ENCODE peak calls at places on chromosome 1, in four cellular contexts. S, J, W and V are unnamed samples. For H3K9me3, the result is how much of the 10 kb centered on the place peaks cover.

GRCh38 chr1:87457408-87457807 is 128.7 kb downstream of the LMO4 start:
- DNase-seq in S (no peak), J (no peak), W (no peak), V (no peak)

GRCh38 chr1:16924216-16924918 is 2.6 kb downstream of the CROCC start:
- DNase-seq in S (peak), J (peak), W (no peak), V (no peak)

GRCh38 chr1:159141584-159142518 is 29.6 kb upstream of the CADM3 start:
- DNase-seq in S (no peak), J (no peak), W (no peak), V (peak)

GRCh38 chr1:109979489-109980091 is 5.0 kb upstream of the AHCYL1 start:
- DNase-seq in S (no peak), J (no peak), W (no peak), V (no peak)

GRCh38 chr1:172742599-172743500 is 83.9 kb downstream of the FASLG start:
- DNase-seq in S (no peak), J (no peak), W (no peak), V (no peak)

GRCh38 chr1:33152685-33153432 is 29.0 kb downstream of the TRIM62 start:
- DNase-seq in S (peak), J (no peak), W (no peak), V (peak)

GRCh38 chr1:17696417-17697301 is 58.5 kb upstream of the ACTL8 start:
- DNase-seq in S (no peak), J (no peak), W (peak), V (peak)

GRCh38 chr1:176058686-176059085 is 148.4 kb downstream of the COP1 start:
- DNase-seq in S (no peak), J (no peak), W (no peak), V (peak)

GRCh38 chr1:236067854-236068454 is 3.1 kb upstream of the NID1 start:
- DNase-seq in S (no peak), J (no peak), W (no peak), V (no peak)

GRCh38 chr1:94358630-94359599 is 59.3 kb upstream of the ABCD3 start:
- DNase-seq in S (no peak), J (no peak), W (no peak), V (no peak)

GRCh38 chr1:111592389-111593361 is 26.9 kb upstream of the RAP1A start:
- DNase-seq in S (peak), J (peak), W (no peak), V (peak)

GRCh38 chr1:165905853-165906252 is 78.4 kb downstream of the UCK2 start:
- DNase-seq in S (no peak), J (no peak), W (no peak), V (no peak)

GRCh38 chr1:19861034-19861433 is 21.2 kb upstream of the OTUD3 start:
- DNase-seq in S (no peak), J (no peak), W (no peak), V (no peak)

GRCh38 chr1:220089650-220090556 is at the start of gene BPNT1:
- DNase-seq in S (peak), J (peak), W (peak), V (peak)

GRCh38 chr1:234072793-234073192 is 168.3 kb downstream of the SLC35F3 start:
- DNase-seq in S (no peak), J (no peak), W (no peak), V (no peak)

GRCh38 chr1:233019921-233020320 is 69.5 kb downstream of the NTPCR start:
- DNase-seq in S (no peak), J (no peak), W (no peak), V (no peak)

GRCh38 chr1:55369474-55369873 is 154.3 kb upstream of the USP24 start:
- DNase-seq in S (no peak), J (no peak), W (no peak), V (no peak)

GRCh38 chr1:72284398-72285073 is 2.2 kb upstream of the NEGR1 start:
- DNase-seq in S (peak), J (peak), W (no peak), V (peak)

GRCh38 chr1:171596705-171597104 is 25.3 kb upstream of the MYOCOS start:
- DNase-seq in S (no peak), J (no peak), W (no peak), V (no peak)

GRCh38 chr1:9263276-9263855 is 28.8 kb downstream of the H6PD start:
- DNase-seq in S (no peak), J (no peak), W (no peak), V (no peak)

GRCh38 chr1:149849246-149849946 is 50.0 kb upstream of the BOLA1 start:
- DNase-seq in S (no peak), J (no peak), W (no peak), V (peak)

GRCh38 chr1:107172450-107172849 is 31.6 kb downstream of the NTNG1 start:
- DNase-seq in S (no peak), J (no peak), W (no peak), V (no peak)

GRCh38 chr1:64459743-64460142 is 10.2 kb upstream of the CACHD1 start:
- DNase-seq in S (no peak), J (no peak), W (no peak), V (no peak)

GRCh38 chr1:203629509-203630082 is 3.0 kb downstream of the ATP2B4 start:
- DNase-seq in S (peak), J (peak), W (no peak), V (peak)

GRCh38 chr1:25692560-25692959 is 76.0 kb downstream of the MAN1C1 start:
- DNase-seq in S (no peak), J (no peak), W (no peak), V (peak)

GRCh38 chr1:56816909-56817308 is 2.3 kb downstream of the FYB2 start:
- DNase-seq in S (no peak), J (no peak), W (no peak), V (no peak)

GRCh38 chr1:21951576-21951870 is 14.4 kb upstream of the HSPG2 start:
- DNase-seq in S (no peak), J (no peak), W (no peak), V (no peak)

GRCh38 chr1:10031461-10031860 is 1.3 kb upstream of the UBE4B start:
- DNase-seq in S (no peak), J (no peak), W (no peak), V (peak)

GRCh38 chr1:215181518-215181917 is 99.0 kb downstream of the KCNK2 start:
- DNase-seq in S (no peak), J (no peak), W (no peak), V (no peak)

GRCh38 chr1:14811573-14811972 is 213.1 kb downstream of the KAZN start:
- DNase-seq in S (no peak), J (no peak), W (no peak), V (no peak)

GRCh38 chr1:162536511-162536910 is 25.0 kb upstream of the UAP1 start:
- DNase-seq in S (no peak), J (no peak), W (no peak), V (no peak)

GRCh38 chr1:160101037-160101716 is 2.8 kb upstream of the IGSF8 start:
- DNase-seq in S (peak), J (peak), W (no peak), V (peak)

GRCh38 chr1:53303175-53303574 is 24.7 kb downstream of the LRP8 start:
- DNase-seq in S (no peak), J (no peak), W (no peak), V (no peak)

DNA sequence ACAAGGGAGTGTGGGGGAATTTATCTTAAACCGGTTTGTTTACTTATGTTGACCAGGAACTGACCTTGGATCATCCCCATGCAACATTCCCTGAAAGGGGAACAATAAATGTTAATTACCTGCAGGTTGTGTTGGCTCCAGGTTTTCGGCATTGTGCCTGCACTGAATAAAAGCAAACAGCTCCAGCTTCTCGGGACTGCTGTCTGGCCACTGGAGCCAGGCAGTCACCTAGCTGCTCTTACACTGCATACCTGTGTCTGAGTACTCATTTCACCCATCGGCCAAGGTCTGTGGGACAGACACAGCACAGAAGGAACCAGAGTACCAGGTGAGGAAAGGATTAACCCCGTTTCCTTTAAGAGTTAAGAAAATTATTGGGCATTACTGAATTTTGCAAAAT is 32.7 kb upstream of the CTBS start:
- DNase-seq in S (no peak), J (no peak), W (no peak), V (no peak)
- H3K9me3 ChIP-seq in S (under half), J (under half), W (under half), V (under half)

GRCh38 chr1:4481451-4481850 is 173.0 kb upstream of the AJAP1 start:
- DNase-seq in S (no peak), J (no peak), W (no peak), V (no peak)
- H3K9me3 ChIP-seq in S (under half), J (under half), W (half or more), V (under half)

GRCh38 chr1:2863149-2863963 is 61.9 kb upstream of the TTC34 start:
- DNase-seq in S (peak), J (peak), W (no peak), V (no peak)
- H3K9me3 ChIP-seq in S (under half), J (under half), W (half or more), V (under half)

DNA sequence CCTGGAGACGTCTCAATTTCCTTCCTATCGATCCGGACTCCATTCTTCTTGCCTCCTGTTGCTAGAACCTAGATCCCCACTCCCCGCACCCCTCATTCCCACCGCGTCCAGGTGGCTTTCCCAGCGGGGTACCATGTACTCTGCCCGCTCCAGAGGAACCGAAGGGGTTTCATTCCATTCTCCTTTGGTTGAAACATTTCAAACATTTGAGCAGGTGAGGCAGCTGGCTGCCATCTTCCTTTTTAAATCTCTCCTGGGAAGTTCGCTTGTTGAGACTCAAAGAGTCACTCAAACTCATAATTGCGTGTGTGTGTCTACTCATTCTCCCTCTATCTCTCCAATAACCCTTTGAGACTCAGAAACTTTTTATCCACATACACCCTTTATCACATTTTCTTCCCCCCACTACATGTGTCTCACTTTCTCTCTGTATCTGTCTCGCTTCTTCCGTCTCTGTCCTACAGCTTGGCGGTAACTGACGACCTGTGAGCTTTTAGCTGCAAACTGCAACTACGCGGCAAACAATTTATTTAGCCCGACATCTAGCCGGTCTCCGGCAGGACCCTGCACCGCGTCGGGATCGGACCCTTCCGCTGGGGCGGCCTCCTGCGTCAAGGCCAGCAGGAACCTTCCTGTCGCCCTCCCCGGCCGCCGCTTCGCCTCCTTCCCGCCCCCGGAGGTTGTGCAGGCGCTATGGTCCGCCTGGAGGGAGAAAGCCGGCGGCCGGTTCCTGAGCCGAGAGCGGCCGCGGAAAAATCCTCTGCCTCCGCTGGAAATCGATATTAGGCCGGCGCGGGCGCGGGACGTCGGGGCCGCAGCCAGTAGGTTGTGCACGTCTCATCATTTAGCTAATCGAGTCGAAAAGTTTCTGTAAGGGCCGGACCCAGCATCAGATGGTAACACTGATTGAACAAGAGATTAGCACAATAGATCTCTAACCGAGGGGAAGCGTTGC is 3.0 kb upstream of the FOXD3 start:
- DNase-seq in S (no peak), J (no peak), W (no peak), V (no peak)
- H3K9me3 ChIP-seq in S (under half), J (under half), W (under half), V (under half)

DNA sequence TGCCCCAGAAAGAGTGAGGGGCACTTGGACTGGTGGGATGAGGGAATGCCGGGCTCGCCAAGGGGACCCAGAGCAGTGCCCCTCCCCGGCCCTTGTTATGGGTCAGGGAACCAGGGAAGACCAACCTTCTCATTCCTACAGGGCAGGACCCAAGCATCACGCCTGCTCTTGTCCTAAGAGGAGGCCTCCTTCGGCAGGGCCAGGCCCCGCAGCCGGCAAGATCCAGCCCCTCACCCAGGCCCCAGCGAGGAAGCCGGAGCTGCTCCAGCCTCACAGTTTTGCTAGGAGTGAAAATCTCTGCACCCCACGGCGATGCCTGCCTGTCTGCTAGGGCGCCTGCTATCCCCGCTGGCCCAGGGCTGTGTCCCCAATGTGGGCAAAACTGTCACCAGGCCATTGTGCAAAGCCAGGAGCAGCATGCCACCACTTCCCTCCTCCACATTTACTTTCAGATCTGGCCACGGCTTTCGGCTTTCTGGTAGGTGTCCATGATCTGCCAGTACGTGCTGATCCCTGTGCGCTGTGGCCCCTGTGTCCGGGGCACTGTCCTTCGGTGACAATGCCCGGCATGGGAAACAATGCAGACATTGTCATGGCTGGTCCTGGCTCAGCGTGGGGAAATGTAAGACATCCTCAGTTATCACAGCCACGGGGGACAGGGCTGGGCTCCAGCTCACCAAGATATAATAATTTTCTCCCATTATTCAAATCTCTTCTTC is 9.6 kb downstream of the ACTRT2 start:
- DNase-seq in S (no peak), J (peak), W (no peak), V (no peak)
- H3K9me3 ChIP-seq in S (under half), J (under half), W (under half), V (under half)

GRCh38 chr1:30143517-30143916 is 579.9 kb downstream of the MATN1 start:
- DNase-seq in S (no peak), J (no peak), W (no peak), V (no peak)
- H3K9me3 ChIP-seq in S (under half), J (under half), W (under half), V (under half)